ENCODE peak calls at places on chromosome 5, in nine cellular contexts. H is aorta; Y is heart left ventricle; R is fibroblast of lung; O is adrenal gland; Z is A673; Q is tibial artery; X is CD8-positive, alpha-beta memory T cell; C is astrocyte. E is an unnamed sample.

GRCh38 chr5:132772291-132773070 is 4.6 kb downstream of the SEPTIN8 start:
- DNase-seq in H (peak; percentile 48), Y (no peak), R (no peak), O (no peak), Z (no peak), Q (no peak), X (no peak), C (peak; percentile 24), E (no peak)

GRCh38 chr5:65481171-65481575 is 547 bp downstream of the ADAMTS6 start:
- DNase-seq in H (no peak), Y (no peak), R (peak; percentile 44), O (no peak), Z (no peak), Q (no peak), X (no peak), C (no peak), E (no peak)

GRCh38 chr5:169827769-169828168 is 152.5 kb downstream of the INSYN2B start:
- DNase-seq in H (no peak), Y (no peak), R (no peak), O (no peak), Z (no peak), Q (no peak), X (no peak), C (no peak), E (no peak)

GRCh38 chr5:9188956-9189355 is 356.9 kb downstream of the SEMA5A start:
- DNase-seq in H (no peak), Y (no peak), R (no peak), O (no peak), Z (no peak), Q (no peak), X (no peak), C (no peak), E (no peak)

GRCh38 chr5:146582015-146582414 is 66.0 kb upstream of the GPR151 start:
- DNase-seq in H (no peak), Y (no peak), R (no peak), O (no peak), Z (no peak), Q (no peak), X (no peak), C (no peak), E (no peak)

GRCh38 chr5:75185763-75186162 is 50.9 kb downstream of the ANKRD31 start:
- DNase-seq in H (no peak), Y (no peak), R (no peak), O (no peak), Z (no peak), Q (no peak), X (no peak), C (no peak), E (no peak)

GRCh38 chr5:54438601-54439399 is 16.7 kb upstream of the HSPB3 start:
- DNase-seq in H (no peak), Y (no peak), R (no peak), O (no peak), Z (no peak), Q (no peak), X (no peak), C (no peak), E (no peak)

GRCh38 chr5:10885026-10885425 is 124.0 kb upstream of the DAP start:
- DNase-seq in H (no peak), Y (no peak), R (no peak), O (no peak), Z (no peak), Q (no peak), X (no peak), C (peak; percentile 95), E (no peak)

GRCh38 chr5:148972958-148973357 is 89.9 kb downstream of the SH3TC2 start:
- DNase-seq in H (peak; percentile 80), Y (peak; percentile 54), R (peak; percentile 82), O (peak; percentile 36), Z (peak; percentile 44), Q (peak; percentile 83), X (no peak), C (peak; percentile 83), E (peak; percentile 77)

GRCh38 chr5:163569284-163569683 is 63.9 kb downstream of the MAT2B start:
- DNase-seq in H (no peak), Y (no peak), R (peak; percentile 79), O (no peak), Z (peak; percentile 62), Q (no peak), X (no peak), C (peak; percentile 34), E (peak; percentile 13)

GRCh38 chr5:72522607-72523006 is 15.4 kb upstream of the ZNF366 start:
- DNase-seq in H (no peak), Y (no peak), R (no peak), O (no peak), Z (no peak), Q (no peak), X (no peak), C (no peak), E (no peak)

GRCh38 chr5:72525816-72526215 is 18.6 kb upstream of the ZNF366 start:
- DNase-seq in H (no peak), Y (no peak), R (peak; percentile 69), O (no peak), Z (no peak), Q (no peak), X (no peak), C (no peak), E (no peak)

GRCh38 chr5:72519191-72519590 is 12.0 kb upstream of the ZNF366 start:
- DNase-seq in H (no peak), Y (no peak), R (no peak), O (no peak), Z (no peak), Q (no peak), X (no peak), C (no peak), E (no peak)

GRCh38 chr5:72529383-72529782 is 22.2 kb upstream of the ZNF366 start:
- DNase-seq in H (no peak), Y (no peak), R (no peak), O (no peak), Z (no peak), Q (no peak), X (no peak), C (no peak), E (no peak)

GRCh38 chr5:72523960-72524582 is 16.9 kb upstream of the ZNF366 start:
- DNase-seq in H (no peak), Y (no peak), R (peak; percentile 92), O (no peak), Z (peak; percentile 68), Q (no peak), X (no peak), C (peak; percentile 75), E (peak; percentile 79)
- H3K27ac ChIP-seq in H (no peak overlapping the region), Y (no peak overlapping the region), R (no peak overlapping the region), O (no peak overlapping the region), Z (no peak overlapping the region), Q (no peak overlapping the region), X (no peak overlapping the region), C (no peak overlapping the region), E (no peak overlapping the region)

DNA sequence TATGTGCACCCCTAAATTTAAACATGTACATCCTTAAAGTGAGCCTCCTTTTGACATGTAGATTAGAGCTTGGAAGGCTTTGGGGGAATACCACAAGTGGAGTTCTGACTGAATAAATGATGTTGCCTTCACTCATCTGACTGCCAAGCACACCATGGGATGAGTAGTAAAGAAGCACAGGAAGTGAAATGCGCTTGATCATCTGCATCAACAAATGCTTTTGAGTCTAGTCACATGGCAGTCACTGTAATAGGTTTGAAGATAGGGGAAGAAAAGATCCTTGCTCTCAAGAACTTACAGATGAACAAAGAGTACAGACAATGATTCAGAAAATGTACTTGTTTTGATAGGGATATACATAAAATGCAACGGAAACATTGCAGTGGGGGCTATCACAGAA is 62.0 kb upstream of the STARD4 start:
- DNase-seq in H (no peak), Y (no peak), R (no peak), O (no peak), Z (no peak), Q (no peak), X (no peak), C (no peak), E (no peak)
- H3K4me1 ChIP-seq in H (no peaks in the 10 kb centered on the region), Y (no peaks in the 10 kb centered on the region), R (no peaks in the 10 kb centered on the region), O (no peaks in the 10 kb centered on the region), Z (no peaks in the 10 kb centered on the region), Q (no peaks in the 10 kb centered on the region), X (no peaks in the 10 kb centered on the region), C (no peaks in the 10 kb centered on the region), E (no peaks in the 10 kb centered on the region)

DNA sequence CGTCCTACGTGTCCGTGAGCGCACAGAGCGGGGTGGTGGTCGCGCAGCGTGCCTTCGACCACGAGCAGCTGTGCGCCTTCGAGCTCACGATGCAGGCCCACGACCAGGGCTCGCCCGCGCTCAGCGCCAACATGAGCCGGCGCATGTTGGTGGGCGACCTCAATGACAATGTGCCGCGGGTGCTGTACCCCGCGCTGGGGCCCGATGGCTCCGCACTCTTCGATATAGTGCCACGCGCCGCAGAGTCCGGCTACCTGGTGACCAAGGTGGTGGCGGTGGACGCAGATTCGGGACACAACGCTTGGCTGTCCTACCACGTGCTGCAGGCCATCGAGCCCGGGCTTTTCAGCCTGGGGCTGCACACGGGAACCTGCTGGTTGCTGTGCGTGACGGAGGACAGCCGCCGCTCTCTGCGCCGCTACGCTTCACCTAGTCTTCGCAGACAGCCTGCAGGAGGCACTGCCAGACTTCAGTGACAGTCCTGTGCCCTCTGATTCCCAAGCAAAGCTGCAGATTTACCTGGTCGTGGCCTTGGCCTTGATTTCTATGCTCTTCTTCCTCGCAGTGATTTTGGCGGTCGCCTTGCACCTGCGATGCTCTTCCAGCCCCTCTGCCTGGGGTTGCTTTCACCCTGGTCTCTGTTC is 2.4 kb upstream of the PCDHGA12 start:
- DNase-seq in H (no peak), Y (no peak), R (no peak), O (no peak), Z (no peak), Q (no peak), X (no peak), C (no peak), E (no peak)
- H3K9me3 ChIP-seq in H (peaks cover 40% of the 10 kb centered on the region), Y (peaks cover 95% of the 10 kb centered on the region), R (peaks cover 8% of the 10 kb centered on the region), O (peaks cover 18% of the 10 kb centered on the region), Z (peaks cover 93% of the 10 kb centered on the region), Q (peaks cover 92% of the 10 kb centered on the region), X (peaks cover 9% of the 10 kb centered on the region), C (peaks cover 49% of the 10 kb centered on the region), E (peaks cover 3% of the 10 kb centered on the region)

DNA sequence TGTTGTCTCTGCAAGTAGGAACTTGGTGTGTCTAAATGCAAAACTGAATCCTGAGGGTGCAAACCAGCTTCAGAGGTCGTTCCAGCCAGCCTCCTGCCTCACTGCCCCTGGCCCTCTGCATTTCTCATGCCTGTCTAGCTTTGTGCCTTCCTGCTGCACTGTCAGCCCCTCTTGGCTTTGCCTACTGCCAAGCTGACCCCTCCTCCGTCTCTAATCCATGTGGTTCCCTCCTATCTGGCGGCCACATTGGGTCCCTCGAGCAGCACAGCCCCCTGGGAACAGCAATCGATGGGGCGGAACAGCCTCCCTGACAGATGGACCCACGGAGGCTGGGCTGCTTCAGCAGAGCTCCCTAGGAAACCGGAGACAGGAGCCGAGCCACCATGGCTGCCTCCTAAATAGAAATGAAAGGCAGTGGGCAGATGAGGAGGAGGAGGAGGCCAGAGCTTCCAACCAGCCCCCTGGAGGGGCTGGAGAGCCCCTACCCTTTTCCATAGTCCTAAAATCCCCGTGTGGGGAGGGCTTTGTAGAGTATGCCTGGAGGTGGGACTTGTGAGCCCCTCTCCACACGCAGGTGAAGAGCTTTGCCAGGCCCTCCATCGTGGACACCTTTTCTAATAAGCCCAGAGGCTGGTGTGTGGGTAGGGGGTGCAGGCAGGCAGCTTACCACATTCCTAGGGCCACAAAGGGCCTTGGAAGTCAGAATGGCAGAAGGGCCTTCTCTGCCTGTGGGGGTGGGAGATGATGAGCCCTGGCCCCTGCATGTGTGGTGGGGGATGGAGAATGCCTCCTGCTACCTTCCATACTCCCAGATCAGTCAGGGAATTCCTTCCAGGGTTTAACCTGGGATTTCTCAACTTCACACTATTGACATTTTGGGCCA is 9.2 kb upstream of the CXXC5 start:
- DNase-seq in H (no peak), Y (no peak), R (no peak), O (peak; percentile 11), Z (peak; percentile 32), Q (peak; percentile 46), X (no peak), C (no peak), E (no peak)
- H3K27ac ChIP-seq in H (no peak overlapping the region), Y (peak overlapping the region; percentile 89), R (peak overlapping the region; percentile 86), O (peak overlapping the region; percentile 85), Z (no peak overlapping the region), Q (peak overlapping the region; percentile 94), X (peak overlapping the region; percentile 73), C (no peak overlapping the region), E (no peak overlapping the region)

E was measured in SJCRH30.